ENCODE peak calls at places on chromosomes 12 and 14, in four cellular contexts. A is left cardiac atrium, X is GM12865, U is CMK. Y is an unnamed sample.

GRCh38 chr14:99938896-99939295 is 126.3 kb upstream of the EVL start:
- DNase-seq in X (no peak), A (no peak), U (no peak), Y (no peak)

GRCh38 chr14:60092516-60092915 is 793 bp downstream of the PCNX4 start:
- DNase-seq in A (peak), U (no peak), X (peak), Y (peak)

GRCh38 chr12:87120440-87120839 is 864.2 kb upstream of the MGAT4C start:
- DNase-seq in X (no peak), A (no peak), U (no peak), Y (no peak)

GRCh38 chr12:122028165-122028591 is 6.5 kb downstream of the BCL7A start:
- DNase-seq in U (no peak), X (no peak), A (no peak), Y (peak)

GRCh38 chr14:32808574-32809098 is 130.0 kb upstream of the NPAS3 start:
- DNase-seq in X (no peak), U (no peak), A (no peak), Y (peak)

GRCh38 chr12:104605685-104606084 is 148.9 kb downstream of the CHST11 start:
- DNase-seq in A (peak), U (no peak), X (no peak), Y (no peak)

GRCh38 chr14:60786905-60787304 is 52.3 kb downstream of the MNAT1 start:
- DNase-seq in A (no peak), U (no peak), X (no peak), Y (no peak)

GRCh38 chr14:71311061-71311460 is 403.8 kb downstream of the PCNX1 start:
- DNase-seq in U (no peak), X (no peak), A (no peak), Y (no peak)

GRCh38 chr12:6603095-6603567 is 4.0 kb downstream of the CHD4 start:
- DNase-seq in U (no peak), X (no peak), A (peak), Y (peak)

GRCh38 chr12:121261397-121261796 is 35.1 kb downstream of the CAMKK2 start:
- DNase-seq in U (no peak), A (no peak), X (no peak), Y (no peak)

GRCh38 chr12:55142896-55143870 is 17.0 kb downstream of the OR9K2 start:
- DNase-seq in A (peak), U (peak), X (peak), Y (peak)

GRCh38 chr14:94180655-94181271 is 6.6 kb downstream of the PPP4R4 start:
- DNase-seq in X (peak), U (no peak), A (no peak), Y (peak)

GRCh38 chr14:76655331-76655730 is 105.9 kb upstream of the VASH1 start:
- DNase-seq in U (no peak), A (no peak), X (no peak), Y (no peak)

GRCh38 chr12:3122841-3123678 is 45.9 kb downstream of the TSPAN9 start:
- DNase-seq in X (no peak), A (peak), U (peak), Y (peak)

GRCh38 chr12:466039-466438 is 6.3 kb downstream of the B4GALNT3 start:
- DNase-seq in U (no peak), A (peak), X (no peak), Y (no peak)

GRCh38 chr12:132490481-132491348 is 764 bp downstream of the FBRSL1 start:
- DNase-seq in A (no peak), X (no peak), U (no peak), Y (peak)

GRCh38 chr12:54370218-54370730 is 6.0 kb upstream of the GPR84 start:
- DNase-seq in A (peak), X (peak), U (no peak), Y (peak)

GRCh38 chr14:77104393-77104792 is 6.3 kb downstream of the CIPC start:
- DNase-seq in A (no peak), X (no peak), U (no peak), Y (no peak)

GRCh38 chr14:85214471-85214870 is 315.5 kb upstream of the FLRT2 start:
- DNase-seq in U (no peak), A (no peak), X (no peak), Y (no peak)

GRCh38 chr12:55906056-55906455 is 21.6 kb downstream of the PYM1 start:
- DNase-seq in X (no peak), A (no peak), U (no peak), Y (peak)

GRCh38 chr12:48311313-48311712 is 39.4 kb downstream of the ZNF641 start:
- DNase-seq in U (peak), A (no peak), X (no peak), Y (no peak)

GRCh38 chr12:6967548-6968100 is 2.8 kb downstream of the PHB2 start:
- DNase-seq in U (no peak), A (peak), X (no peak), Y (no peak)

GRCh38 chr14:81435578-81436295 is 35.6 kb upstream of the STON2 start:
- DNase-seq in X (no peak), A (peak), U (no peak), Y (peak)

GRCh38 chr14:28813810-28814209 is 47.2 kb downstream of the FOXG1 start:
- DNase-seq in A (no peak), X (no peak), U (no peak), Y (no peak)

GRCh38 chr12:123250471-123251383 is 17.5 kb downstream of the MTRFR start:
- DNase-seq in U (no peak), A (no peak), X (no peak), Y (no peak)

GRCh38 chr14:71290960-71291466 is 383.8 kb downstream of the PCNX1 start:
- DNase-seq in U (no peak), X (peak), A (no peak), Y (peak)